ENCODE peak calls at places on chromosome 4, in nine cellular contexts. W is brain microvascular endothelial cell, N is GM12865, D is suprapubic skin, Z is dorsolateral prefrontal cortex, P is epithelial cell of esophagus, S is PC-3, Q is fibroblast of pulmonary artery, V is A549. I is an unnamed sample.

GRCh38 chr4:139083533-139084424 is 68.2 kb downstream of the NOCT start:
- DNase-seq in D (peak; percentile 93), W (peak; percentile 86), Z (peak; percentile 85), S (peak; percentile 85), V (peak; percentile 96), P (peak; percentile 91), N (peak; percentile 96), Q (peak; percentile 92), I (peak; percentile 90)

GRCh38 chr4:110617095-110617494 is 5.8 kb downstream of the PITX2 start:
- DNase-seq in Z (no peak), V (no peak), W (no peak), D (no peak), Q (no peak), S (no peak), P (no peak), N (no peak), I (no peak)

GRCh38 chr4:81504685-81505598 is 33.2 kb upstream of the RASGEF1B start:
- DNase-seq in V (no peak), Z (no peak), S (no peak), Q (no peak), P (no peak), N (peak; percentile 48), W (no peak), D (peak; percentile 91), I (peak; percentile 20)

GRCh38 chr4:95155759-95156451 is 392.9 kb downstream of the UNC5C start:
- DNase-seq in W (peak; percentile 35), Q (peak; percentile 62), D (no peak), Z (no peak), P (peak; percentile 41), V (peak; percentile 13), S (peak; percentile 54), N (peak; percentile 32), I (peak; percentile 36)

GRCh38 chr4:993111-994029 is at the start of gene SLC26A1:
- DNase-seq in N (no peak), P (no peak), W (no peak), V (peak; percentile 51), S (peak; percentile 4), Z (no peak), D (no peak), Q (no peak), I (no peak)

GRCh38 chr4:13906727-13907126 is 279.2 kb upstream of the BOD1L1 start:
- DNase-seq in D (no peak), S (no peak), N (no peak), Q (no peak), Z (no peak), P (no peak), V (no peak), W (no peak), I (no peak)

GRCh38 chr4:145486603-145487002 is 5.0 kb downstream of the SMAD1 start:
- DNase-seq in Z (no peak), V (no peak), S (no peak), D (no peak), Q (no peak), W (no peak), N (no peak), P (no peak), I (no peak)

GRCh38 chr4:83644677-83645639 is 109.0 kb downstream of the GPAT3 start:
- DNase-seq in N (peak; percentile 70), V (peak; percentile 68), W (peak; percentile 46), Z (no peak), S (peak; percentile 74), Q (peak; percentile 82), D (no peak), P (peak; percentile 72), I (peak; percentile 60)

GRCh38 chr4:575281-576141 is 584 bp downstream of the TMEM271 start:
- DNase-seq in N (no peak), S (no peak), W (peak; percentile 52), V (no peak), Q (peak; percentile 76), Z (no peak), D (no peak), P (peak; percentile 89), I (peak; percentile 79)

GRCh38 chr4:62709618-62710252 is 1509.6 kb downstream of the ADGRL3 start:
- DNase-seq in W (peak; percentile 24), N (peak; percentile 1), Q (peak; percentile 52), P (peak; percentile 39), V (peak; percentile 6), Z (no peak), S (peak; percentile 91), D (no peak), I (peak; percentile 14)

DNA sequence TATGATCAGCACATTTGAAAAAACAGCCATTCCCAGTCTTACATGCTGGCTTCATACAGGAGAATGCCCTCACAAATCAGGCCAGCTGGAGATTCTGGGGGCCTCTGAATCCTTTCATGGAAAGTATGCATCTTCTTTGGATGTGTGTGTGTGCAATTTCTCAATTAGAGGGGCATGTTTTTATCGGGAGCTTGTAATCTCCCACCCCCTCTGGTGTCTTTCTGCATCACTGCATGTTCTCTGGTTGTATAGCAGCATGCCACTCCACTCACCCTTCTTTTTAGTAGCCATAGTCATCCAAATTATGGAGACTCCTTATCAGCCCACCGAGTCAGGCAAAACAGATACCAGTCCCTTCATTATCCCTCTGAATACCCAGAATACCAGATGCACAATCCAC is 282.2 kb upstream of the SLIT2 start:
- DNase-seq in W (no peak), V (no peak), N (no peak), D (no peak), Q (no peak), P (no peak), Z (no peak), S (no peak), I (no peak)
- TF ChIP-seq CTCF in W (peak; percentile 61), V (no peak), N (no peak), D (no peak), Q (peak; percentile 17), P (no peak), Z (no peak), S (no peak), I (no peak)

DNA sequence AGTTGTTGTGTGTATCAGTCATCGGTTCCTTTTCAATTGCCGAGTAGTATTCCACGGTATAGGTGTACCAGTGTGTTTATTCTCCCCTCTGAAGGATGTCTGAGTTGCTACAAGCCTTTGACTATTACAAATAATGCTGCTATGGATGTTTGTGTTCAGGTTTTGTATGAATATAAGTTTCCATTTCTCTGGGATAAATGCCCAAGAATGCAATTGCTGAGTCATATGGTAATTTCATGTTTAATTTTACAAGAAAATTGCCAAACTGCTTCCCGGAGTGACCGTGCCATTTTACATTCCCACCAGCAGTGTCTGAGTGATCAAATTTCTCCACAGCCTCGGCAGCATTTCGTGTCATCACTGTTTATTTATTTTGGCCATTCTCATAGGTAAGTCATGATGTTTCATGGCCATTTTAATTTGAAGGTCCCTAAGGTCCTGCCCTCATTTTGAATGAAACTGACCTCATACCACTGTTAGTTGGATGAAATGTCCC is 73.9 kb downstream of the IRF2 start:
- DNase-seq in Z (no peak), N (no peak), Q (peak; percentile 97), P (peak; percentile 89), V (peak; percentile 58), W (peak; percentile 89), S (peak; percentile 91), D (no peak), I (no peak)
- TF ChIP-seq CTCF in Z (no peak), N (no peak), Q (peak; percentile 47), P (peak; percentile 33), V (no peak), W (peak; percentile 60), S (no peak), D (no peak), I (no peak)

DNA sequence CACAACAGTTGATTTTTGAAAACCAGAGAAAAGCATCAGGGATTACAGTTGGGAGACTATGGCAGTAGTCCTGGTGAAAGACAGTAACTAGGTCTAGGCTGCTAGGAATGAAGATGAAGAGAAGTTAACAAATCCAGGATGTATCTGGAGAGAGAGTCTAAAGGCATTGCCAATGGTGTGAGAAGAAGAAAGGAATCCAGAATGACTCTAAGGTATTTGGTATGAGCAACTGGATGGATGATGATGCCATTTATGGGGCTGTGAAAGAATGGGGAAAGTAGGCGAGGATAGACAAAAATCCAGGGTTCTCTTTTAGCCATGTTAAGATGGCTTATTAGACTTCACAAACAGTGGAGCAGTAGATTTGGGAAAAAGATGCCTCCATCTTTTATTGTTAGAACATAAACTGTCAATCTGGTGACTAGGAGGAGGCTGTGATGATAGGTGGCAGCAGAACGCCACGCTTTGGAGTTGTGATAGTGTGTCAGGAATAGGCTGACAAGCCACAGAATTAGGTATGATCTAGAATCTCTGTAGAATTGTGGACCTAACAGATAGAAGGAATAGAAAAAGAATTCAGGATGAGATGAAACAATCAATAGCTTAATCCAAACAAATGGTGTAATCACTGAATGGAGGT is 27.3 kb upstream of the JADE1 start:
- DNase-seq in Q (no peak), W (no peak), P (peak; percentile 23), V (peak; percentile 38), N (peak; percentile 49), S (peak; percentile 33), D (no peak), Z (no peak), I (peak; percentile 40)
- TF ChIP-seq CTCF in Q (no peak), W (no peak), P (no peak), V (peak; percentile 20), N (peak; percentile 42), S (peak; percentile 54), D (no peak), Z (peak; percentile 45), I (peak; percentile 21)

GRCh38 chr4:4248036-4248884 is at the start of gene TMEM128:
- DNase-seq in N (peak; percentile 95), S (peak; percentile 88), Q (peak; percentile 96), Z (peak; percentile 96), V (peak; percentile 93), P (peak; percentile 94), W (peak; percentile 89), D (peak; percentile 96), I (peak; percentile 96)
- TF ChIP-seq CTCF in N (no peak), S (no peak), Q (peak; percentile 29), Z (peak; percentile 16), V (peak; percentile 16), P (peak; percentile 19), W (peak; percentile 45), D (no peak), I (no peak)

GRCh38 chr4:89838005-89838404 is 1.0 kb upstream of the SNCA start:
- DNase-seq in W (no peak), N (no peak), V (no peak), Q (peak; percentile 29), P (peak; percentile 40), S (no peak), D (no peak), Z (no peak), I (no peak)

GRCh38 chr4:89836031-89836777 is 757 bp downstream of the SNCA start:
- DNase-seq in Z (peak; percentile 70), V (no peak), D (no peak), N (no peak), Q (no peak), P (peak; percentile 35), W (no peak), S (no peak), I (peak; percentile 24)

GRCh38 chr4:89839558-89839957 is 2.6 kb upstream of the SNCA start:
- DNase-seq in W (no peak), P (no peak), S (no peak), Z (no peak), Q (no peak), N (no peak), V (no peak), D (no peak), I (no peak)

GRCh38 chr4:89836897-89837384 is at the start of gene SNCA:
- DNase-seq in Z (peak; percentile 85), S (no peak), W (peak; percentile 44), D (peak; percentile 78), P (peak; percentile 85), V (peak; percentile 26), Q (peak; percentile 74), N (no peak), I (peak; percentile 37)

GRCh38 chr4:89837385-89837995 is 529 bp upstream of the SNCA start:
- DNase-seq in V (peak; percentile 2), S (no peak), N (no peak), P (peak; percentile 70), D (no peak), Q (peak; percentile 50), Z (peak; percentile 66), W (peak; percentile 6), I (peak; percentile 39)
- TF ChIP-seq CTCF in V (no peak), S (no peak), N (no peak), P (peak; percentile 8), D (no peak), Q (no peak), Z (peak; percentile 31), W (peak; percentile 24), I (no peak)

GRCh38 chr4:170805352-170805751 is 715.6 kb upstream of the AADAT start:
- DNase-seq in Z (no peak), Q (no peak), V (peak; percentile 2), N (no peak), P (no peak), S (no peak), D (no peak), W (no peak), I (no peak)
- TF ChIP-seq CTCF in Z (no peak), Q (no peak), V (no peak), N (no peak), P (no peak), S (no peak), D (no peak), W (no peak), I (no peak)